ENCODE peak calls at places on chromosome 7, in five cellular contexts. F is SK-N-SH, D is A549, K is tibial nerve, O is transverse colon. N is an unnamed sample.

GRCh38 chr7:46559194-46559576 is 638.1 kb upstream of the IGFBP3 start:
- DNase-seq in K (no peak), D (no peak), F (no peak), O (no peak), N (no peak)

GRCh38 chr7:98807306-98807880 is 62.4 kb downstream of the TMEM130 start:
- DNase-seq in D (no peak), K (no peak), F (no peak), O (no peak), N (no peak)

GRCh38 chr7:80060218-80060806 is 74.3 kb upstream of the GNAI1 start:
- DNase-seq in K (no peak), F (peak; percentile 44), O (no peak), D (peak; percentile 17), N (no peak)

GRCh38 chr7:71613316-71613715 is 481.4 kb downstream of the GALNT17 start:
- DNase-seq in K (no peak), O (no peak), D (no peak), F (no peak), N (no peak)

GRCh38 chr7:29196971-29197370 is 2.4 kb downstream of the CHN2 start:
- DNase-seq in F (no peak), K (no peak), D (no peak), O (no peak), N (no peak)

GRCh38 chr7:121557034-121557892 is 161.2 kb upstream of the FAM3C start:
- DNase-seq in D (no peak), F (no peak), K (no peak), O (peak; percentile 14), N (no peak)

GRCh38 chr7:22329816-22330524 is 27.0 kb downstream of the RAPGEF5 start:
- DNase-seq in K (no peak), D (no peak), O (peak; percentile 64), F (no peak), N (no peak)

GRCh38 chr7:130891254-130892094 is 157.5 kb upstream of the KLF14 start:
- DNase-seq in D (no peak), F (no peak), K (peak; percentile 78), O (no peak), N (peak; percentile 83)

GRCh38 chr7:47483604-47484273 is 98.2 kb downstream of the TNS3 start:
- DNase-seq in O (no peak), K (no peak), D (no peak), F (peak; percentile 63), N (no peak)

GRCh38 chr7:128323489-128324362 is 20.0 kb downstream of the RBM28 start:
- DNase-seq in O (no peak), F (no peak), K (no peak), D (no peak), N (no peak)

GRCh38 chr7:7761340-7761973 is 43.0 kb upstream of the RPA3 start:
- DNase-seq in K (no peak), F (no peak), O (no peak), D (peak; percentile 12), N (no peak)

GRCh38 chr7:34133983-34134782 is 228.8 kb downstream of the BMPER start:
- DNase-seq in O (peak; percentile 42), F (peak; percentile 64), K (peak; percentile 83), D (peak; percentile 64), N (peak; percentile 74)

GRCh38 chr7:39624202-39624807 is 933 bp downstream of the RALA start:
- DNase-seq in F (peak; percentile 43), K (peak; percentile 13), D (no peak), O (no peak), N (no peak)

GRCh38 chr7:109246330-109247077 is 676.8 kb downstream of the DNAJB9 start:
- DNase-seq in D (no peak), F (no peak), O (no peak), K (no peak), N (no peak)

GRCh38 chr7:111730476-111731300 is 168.4 kb upstream of the IMMP2L start:
- DNase-seq in F (peak; percentile 71), O (no peak), K (no peak), D (peak; percentile 20), N (no peak)
- TF ChIP-seq CTCF in F (peak; percentile 78), O (no peak), K (peak; percentile 10), D (peak; percentile 69), N (no peak)

DNA sequence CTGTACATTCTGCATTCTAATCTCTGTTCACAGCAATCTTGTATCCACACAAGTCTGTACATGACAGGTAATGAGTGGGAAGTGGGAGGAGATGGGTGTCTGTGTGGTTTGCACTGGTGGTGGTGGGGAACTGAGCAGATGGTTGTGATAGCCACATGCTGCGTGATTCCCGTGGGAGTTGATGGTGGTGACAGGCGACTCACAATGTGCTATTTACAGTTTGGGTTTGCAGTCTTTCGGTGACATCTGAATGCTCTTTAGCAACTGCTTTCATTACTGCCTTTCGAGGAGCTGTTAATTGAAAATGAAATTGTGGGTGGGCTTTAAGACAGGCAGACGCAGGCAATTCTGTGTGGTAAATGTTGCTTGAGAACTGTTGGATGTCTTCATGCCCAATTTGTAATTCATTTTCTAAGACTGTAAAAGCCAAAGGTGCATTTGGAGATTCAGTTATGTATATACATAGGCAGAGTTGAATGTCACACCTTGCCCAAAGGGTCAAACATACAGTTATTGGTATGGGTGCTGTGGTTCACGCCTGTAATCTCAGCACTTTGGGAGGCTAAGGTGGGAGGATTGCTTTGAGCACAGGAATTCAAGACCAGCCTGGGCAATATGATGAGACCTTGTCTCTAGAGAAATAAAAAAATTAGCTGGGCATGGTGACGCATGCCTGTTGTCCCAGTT is 308.2 kb downstream of the AUTS2 start:
- DNase-seq in D (no peak), O (no peak), F (no peak), K (no peak), N (no peak)
- TF ChIP-seq EP300 in D (no peak), O (no peak), F (no peak), K (no peak), N (no peak)

DNA sequence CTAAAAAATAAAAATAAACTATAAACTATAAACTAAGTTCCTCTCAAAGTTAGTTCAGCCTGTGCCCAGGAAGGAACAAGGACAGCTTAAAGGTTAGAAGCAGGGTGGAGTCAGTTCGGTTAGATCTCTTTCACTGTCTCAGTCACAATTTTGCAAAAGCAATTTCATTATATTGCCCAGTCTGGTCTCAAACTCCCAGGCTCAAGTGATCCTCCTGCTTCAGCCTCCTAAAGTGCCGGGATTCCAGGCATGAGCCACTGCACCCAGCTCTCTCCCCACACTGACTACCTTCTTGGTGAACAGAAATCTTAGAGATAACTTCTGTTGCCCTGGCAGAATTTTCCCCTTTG is 146.3 kb upstream of the TRIM24 start:
- DNase-seq in K (no peak), O (no peak), D (no peak), F (no peak), N (no peak)
- TF ChIP-seq CTCF in K (no peak), O (no peak), D (no peak), F (no peak), N (no peak)

GRCh38 chr7:2794836-2795636 is 49.1 kb downstream of the GNA12 start:
- DNase-seq in D (no peak), K (no peak), F (no peak), O (no peak), N (peak; percentile 46)

GRCh38 chr7:2792856-2793487 is 51.1 kb downstream of the GNA12 start:
- DNase-seq in O (no peak), D (no peak), K (no peak), F (no peak), N (peak; percentile 70)

GRCh38 chr7:2792240-2792639 is 51.9 kb downstream of the GNA12 start:
- DNase-seq in O (no peak), F (no peak), D (no peak), K (no peak), N (no peak)

GRCh38 chr7:2787251-2787968 is 56.7 kb downstream of the GNA12 start:
- DNase-seq in O (no peak), K (no peak), D (no peak), F (no peak), N (no peak)

DNA sequence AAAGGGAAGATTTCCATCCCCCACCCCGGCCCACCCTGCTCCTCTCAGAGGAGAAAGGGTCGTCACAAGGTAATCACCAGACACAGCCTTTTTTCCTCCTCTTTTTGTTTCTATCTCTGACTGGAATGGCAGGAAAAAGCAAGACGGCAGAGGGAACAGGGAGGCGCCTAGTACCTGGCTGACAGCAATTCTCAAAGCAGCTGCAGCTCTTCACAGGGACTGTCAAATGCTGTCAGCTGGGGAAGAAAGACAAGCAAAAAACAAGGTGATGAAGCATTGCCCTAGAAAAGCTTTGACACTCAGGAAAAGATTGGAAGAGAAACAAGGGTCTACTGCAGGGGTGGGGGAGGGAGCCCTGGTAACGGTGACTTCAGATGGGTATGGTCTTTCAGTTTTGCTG is 52.7 kb downstream of the GNA12 start:
- DNase-seq in F (no peak), D (no peak), O (no peak), K (no peak), N (no peak)
- TF ChIP-seq EP300 in F (no peak), D (no peak), O (no peak), K (no peak), N (no peak)

GRCh38 chr7:1858435-1859265 is 188.6 kb downstream of the ELFN1 start:
- DNase-seq in D (no peak), K (no peak), F (no peak), O (no peak), N (peak; percentile 57)
- TF ChIP-seq CTCF in D (no peak), K (no peak), F (no peak), O (no peak), N (no peak)

DNA sequence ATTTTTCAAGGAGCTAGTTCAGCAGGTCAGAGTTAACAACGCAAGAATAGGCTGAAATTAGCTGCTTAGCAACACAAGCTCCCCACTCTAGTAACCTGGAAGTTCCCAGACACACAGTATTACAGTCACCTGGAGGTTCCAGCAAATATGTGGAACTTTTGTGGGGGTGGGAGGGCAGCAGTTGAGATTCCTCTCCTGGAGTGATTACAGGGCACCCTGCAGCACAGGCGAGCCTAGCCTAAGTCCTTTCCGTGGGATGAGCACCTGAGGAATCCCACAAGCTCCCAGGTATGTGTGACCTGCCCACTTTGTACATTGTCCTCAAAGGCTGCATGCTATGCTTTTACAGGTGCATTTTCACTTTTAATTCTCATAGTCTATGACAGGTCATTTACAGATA is 13.6 kb downstream of the TPK1 start:
- DNase-seq in K (no peak), F (no peak), D (no peak), O (no peak), N (no peak)
- TF ChIP-seq EP300 in K (no peak), F (no peak), D (no peak), O (no peak), N (no peak)

DNA sequence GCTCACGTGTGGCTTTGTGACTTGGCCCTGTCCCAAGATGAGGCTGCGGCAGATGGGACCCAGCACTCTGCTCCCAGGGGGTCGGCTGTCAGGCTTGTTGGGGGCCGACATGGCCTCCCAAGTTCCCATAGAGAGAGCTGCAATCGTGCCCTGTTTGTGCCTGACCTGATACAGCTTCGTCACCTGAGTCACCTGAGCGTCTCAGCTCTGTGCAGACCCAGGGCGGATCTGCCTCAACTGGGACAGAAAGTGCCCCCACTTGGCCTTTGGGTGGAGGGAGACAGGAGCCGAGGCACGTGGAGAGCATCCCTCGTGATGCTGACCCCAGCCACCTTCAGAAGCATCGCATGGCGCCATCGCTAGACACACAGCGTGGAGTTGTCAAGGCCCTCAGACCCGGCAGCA is 21.7 kb downstream of the PAPOLB start:
- DNase-seq in O (no peak), F (no peak), D (no peak), K (no peak), N (no peak)
- TF ChIP-seq CTCF in O (no peak), F (no peak), D (no peak), K (no peak), N (no peak)

GRCh38 chr7:42479452-42480303 is 242.7 kb upstream of the GLI3 start:
- DNase-seq in F (no peak), O (no peak), D (no peak), K (peak; percentile 32), N (no peak)
- TF ChIP-seq EP300 in F (no peak), O (no peak), D (no peak), K (peak; percentile 24), N (no peak)

N was measured in sigmoid colon.